ENCODE peak calls at places on chromosomes 6 and 20, in ten cellular contexts. One of them, this sample, is unnamed.

GRCh38 chr20:18986146-18986830 is 172.7 kb downstream of the SCP2D1 start:
- DNase-seq in transverse colon: no peak
- DNase-seq in left cardiac atrium: no peak
- DNase-seq in renal cortical epithelial cell: no peak
- DNase-seq in SW 1271: no peak
- DNase-seq in stimulated activated CD8-positive, alpha-beta memory T cell treated with anti-CD3 and anti-CD28 coated beads, Interleukin-15, amount 100 ng/mL, for 24 hours: no peak
- DNase-seq in T-helper 17 cell: no peak
- DNase-seq in activated naive CD4-positive, alpha-beta T cell: no peak
- DNase-seq in suprapubic skin: no peak
- DNase-seq in astrocyte of the spinal cord: no peak
- DNase-seq in this sample: no peak

GRCh38 chr6:122730775-122731386 is 48.6 kb upstream of the FABP7 start:
- DNase-seq in transverse colon: no peak
- DNase-seq in left cardiac atrium: no peak
- DNase-seq in renal cortical epithelial cell: peak
- DNase-seq in SW 1271: peak
- DNase-seq in stimulated activated CD8-positive, alpha-beta memory T cell treated with anti-CD3 and anti-CD28 coated beads, Interleukin-15, amount 100 ng/mL, for 24 hours: no peak
- DNase-seq in T-helper 17 cell: no peak
- DNase-seq in activated naive CD4-positive, alpha-beta T cell: no peak
- DNase-seq in suprapubic skin: no peak
- DNase-seq in astrocyte of the spinal cord: peak
- DNase-seq in this sample: no peak

GRCh38 chr20:35191419-35191818 is 19.5 kb downstream of the PROCR start:
- DNase-seq in transverse colon: no peak
- DNase-seq in left cardiac atrium: no peak
- DNase-seq in renal cortical epithelial cell: no peak
- DNase-seq in SW 1271: no peak
- DNase-seq in stimulated activated CD8-positive, alpha-beta memory T cell treated with anti-CD3 and anti-CD28 coated beads, Interleukin-15, amount 100 ng/mL, for 24 hours: no peak
- DNase-seq in T-helper 17 cell: no peak
- DNase-seq in activated naive CD4-positive, alpha-beta T cell: no peak
- DNase-seq in suprapubic skin: no peak
- DNase-seq in astrocyte of the spinal cord: no peak
- DNase-seq in this sample: no peak

GRCh38 chr6:3825851-3826581 is 23.2 kb upstream of the FAM50B start:
- DNase-seq in transverse colon: peak
- DNase-seq in left cardiac atrium: peak
- DNase-seq in renal cortical epithelial cell: peak
- DNase-seq in SW 1271: peak
- DNase-seq in stimulated activated CD8-positive, alpha-beta memory T cell treated with anti-CD3 and anti-CD28 coated beads, Interleukin-15, amount 100 ng/mL, for 24 hours: no peak
- DNase-seq in T-helper 17 cell: no peak
- DNase-seq in activated naive CD4-positive, alpha-beta T cell: no peak
- DNase-seq in suprapubic skin: peak
- DNase-seq in astrocyte of the spinal cord: peak
- DNase-seq in this sample: no peak

GRCh38 chr6:90000864-90001731 is 106.8 kb downstream of the GJA10 start:
- DNase-seq in transverse colon: peak
- DNase-seq in left cardiac atrium: no peak
- DNase-seq in renal cortical epithelial cell: peak
- DNase-seq in SW 1271: no peak
- DNase-seq in stimulated activated CD8-positive, alpha-beta memory T cell treated with anti-CD3 and anti-CD28 coated beads, Interleukin-15, amount 100 ng/mL, for 24 hours: no peak
- DNase-seq in T-helper 17 cell: no peak
- DNase-seq in activated naive CD4-positive, alpha-beta T cell: no peak
- DNase-seq in suprapubic skin: no peak
- DNase-seq in astrocyte of the spinal cord: no peak
- DNase-seq in this sample: peak

GRCh38 chr6:46993846-46994245 is 48.3 kb downstream of the ADGRF1 start:
- DNase-seq in transverse colon: no peak
- DNase-seq in left cardiac atrium: no peak
- DNase-seq in renal cortical epithelial cell: peak
- DNase-seq in SW 1271: peak
- DNase-seq in stimulated activated CD8-positive, alpha-beta memory T cell treated with anti-CD3 and anti-CD28 coated beads, Interleukin-15, amount 100 ng/mL, for 24 hours: no peak
- DNase-seq in T-helper 17 cell: no peak
- DNase-seq in activated naive CD4-positive, alpha-beta T cell: no peak
- DNase-seq in suprapubic skin: no peak
- DNase-seq in astrocyte of the spinal cord: peak
- DNase-seq in this sample: no peak

GRCh38 chr20:3923818-3924217 is 34.6 kb downstream of the PANK2 start:
- DNase-seq in transverse colon: no peak
- DNase-seq in left cardiac atrium: no peak
- DNase-seq in renal cortical epithelial cell: peak
- DNase-seq in SW 1271: no peak
- DNase-seq in stimulated activated CD8-positive, alpha-beta memory T cell treated with anti-CD3 and anti-CD28 coated beads, Interleukin-15, amount 100 ng/mL, for 24 hours: no peak
- DNase-seq in T-helper 17 cell: no peak
- DNase-seq in activated naive CD4-positive, alpha-beta T cell: no peak
- DNase-seq in suprapubic skin: no peak
- DNase-seq in astrocyte of the spinal cord: no peak
- DNase-seq in this sample: no peak

GRCh38 chr20:58818585-58819285 is 32.0 kb downstream of the GNAS-AS1 start:
- DNase-seq in transverse colon: no peak
- DNase-seq in left cardiac atrium: no peak
- DNase-seq in renal cortical epithelial cell: peak
- DNase-seq in SW 1271: peak
- DNase-seq in stimulated activated CD8-positive, alpha-beta memory T cell treated with anti-CD3 and anti-CD28 coated beads, Interleukin-15, amount 100 ng/mL, for 24 hours: no peak
- DNase-seq in T-helper 17 cell: no peak
- DNase-seq in activated naive CD4-positive, alpha-beta T cell: no peak
- DNase-seq in suprapubic skin: no peak
- DNase-seq in astrocyte of the spinal cord: peak
- DNase-seq in this sample: peak

GRCh38 chr6:15689586-15690450 is 27.0 kb upstream of the DTNBP1 start:
- DNase-seq in transverse colon: no peak
- DNase-seq in left cardiac atrium: no peak
- DNase-seq in renal cortical epithelial cell: no peak
- DNase-seq in SW 1271: no peak
- DNase-seq in stimulated activated CD8-positive, alpha-beta memory T cell treated with anti-CD3 and anti-CD28 coated beads, Interleukin-15, amount 100 ng/mL, for 24 hours: no peak
- DNase-seq in T-helper 17 cell: no peak
- DNase-seq in activated naive CD4-positive, alpha-beta T cell: no peak
- DNase-seq in suprapubic skin: no peak
- DNase-seq in astrocyte of the spinal cord: no peak
- DNase-seq in this sample: no peak